ENCODE peak calls at places on chromosomes 13 and 19, in seven cellular contexts. N is lung, F is breast epithelium, C is ovary, W is A549, B is pancreas, P is ascending aorta. T is an unnamed sample.
A peak's percentile ranks its signal among the peaks of the same experiment; 100 is the strongest.

GRCh38 chr19:45917421-45918091 is 3.0 kb upstream of the NANOS2 start:
- DNase-seq in C (no peak), W (no peak), N (no peak), B (no peak), F (no peak), P (no peak), T (no peak)

GRCh38 chr13:25109341-25109740 is 13.4 kb downstream of the PABPC3 start:
- DNase-seq in W (no peak), F (no peak), C (no peak), B (no peak), N (no peak), P (no peak), T (no peak)

GRCh38 chr19:18490719-18491118 is 31.2 kb downstream of the ELL start:
- DNase-seq in N (no peak), P (no peak), F (no peak), C (no peak), B (no peak), W (no peak), T (no peak)

GRCh38 chr13:76153239-76153638 is 517.1 kb downstream of the LMO7 start:
- DNase-seq in B (no peak), C (no peak), P (no peak), W (no peak), F (no peak), N (no peak), T (no peak)

GRCh38 chr13:39232999-39233398 is 194.7 kb downstream of the NHLRC3 start:
- DNase-seq in F (no peak), B (no peak), C (no peak), P (no peak), N (no peak), W (no peak), T (no peak)

GRCh38 chr13:32334676-32335075 is 19.4 kb downstream of the BRCA2 start:
- DNase-seq in W (no peak), P (no peak), N (no peak), C (no peak), B (no peak), F (no peak), T (no peak)

GRCh38 chr19:5956728-5957127 is 21.2 kb downstream of the RANBP3 start:
- DNase-seq in P (no peak), C (no peak), N (no peak), W (no peak), F (no peak), B (no peak), T (no peak)

GRCh38 chr19:56725829-56726424 is 54.4 kb upstream of the ZNF835 start:
- DNase-seq in N (no peak), W (peak; percentile 17), P (no peak), F (no peak), B (no peak), C (no peak), T (no peak)

GRCh38 chr19:16888629-16889371 is at the start of gene F2RL3:
- DNase-seq in B (no peak), P (no peak), W (no peak), C (peak; percentile 80), F (peak; percentile 42), N (peak; percentile 59), T (no peak)

GRCh38 chr13:66076417-66076816 is 1153.7 kb downstream of the PCDH9 start:
- DNase-seq in F (no peak), N (no peak), P (no peak), B (no peak), C (no peak), W (no peak), T (no peak)

GRCh38 chr19:6220385-6221191 is 59.2 kb downstream of the MLLT1 start:
- DNase-seq in B (no peak), N (peak; percentile 60), W (no peak), C (peak; percentile 80), F (peak; percentile 72), P (no peak), T (no peak)

GRCh38 chr19:10896851-10897526 is 25.6 kb downstream of the CARM1 start:
- DNase-seq in P (no peak), F (no peak), W (peak; percentile 30), N (no peak), B (no peak), C (no peak), T (no peak)

GRCh38 chr13:38755792-38756191 is 68.9 kb downstream of the FREM2 start:
- DNase-seq in N (no peak), P (no peak), F (no peak), W (no peak), B (no peak), C (no peak), T (no peak)

GRCh38 chr19:36489920-36490415 is 607 bp upstream of the ZNF566 start:
- DNase-seq in N (no peak), W (peak; percentile 98), P (peak; percentile 84), F (peak; percentile 68), B (peak; percentile 82), C (no peak), T (peak; percentile 58)

GRCh38 chr13:98105929-98106336 is 37.0 kb upstream of the FARP1 start:
- DNase-seq in F (peak; percentile 19), C (no peak), N (peak; percentile 30), P (no peak), B (no peak), W (no peak), T (no peak)

GRCh38 chr19:1232652-1233360 is 5.0 kb downstream of the CBARP start:
- DNase-seq in N (no peak), W (no peak), P (no peak), C (peak; percentile 85), F (no peak), B (no peak), T (no peak)

GRCh38 chr19:38020331-38020730 is 113.3 kb downstream of the SIPA1L3 start:
- DNase-seq in B (no peak), F (no peak), W (no peak), N (no peak), P (no peak), C (no peak), T (no peak)

GRCh38 chr13:102913924-102914628 is 68.2 kb downstream of the ERCC5 start:
- DNase-seq in W (no peak), B (no peak), F (peak; percentile 47), N (no peak), C (no peak), P (no peak), T (no peak)

GRCh38 chr19:56720281-56720680 is 48.7 kb upstream of the ZNF835 start:
- DNase-seq in F (no peak), B (no peak), P (no peak), C (peak; percentile 53), W (no peak), N (no peak), T (no peak)

GRCh38 chr13:99686157-99686572 is 184.9 kb downstream of the TM9SF2 start:
- DNase-seq in C (no peak), F (no peak), P (no peak), W (peak; percentile 9), N (no peak), B (peak; percentile 33), T (no peak)

GRCh38 chr13:28579334-28579733 is 79.6 kb upstream of the POMP start:
- DNase-seq in W (no peak), C (no peak), F (no peak), P (no peak), N (no peak), B (no peak), T (no peak)

GRCh38 chr13:77810430-77810829 is 108.2 kb downstream of the EDNRB start:
- DNase-seq in W (peak; percentile 25), P (no peak), C (no peak), N (no peak), B (no peak), F (no peak), T (no peak)

GRCh38 chr13:76293346-76293745 is 592.9 kb downstream of the KCTD12 start:
- DNase-seq in C (no peak), N (no peak), F (no peak), B (no peak), P (no peak), W (peak; percentile 31), T (no peak)

DNA sequence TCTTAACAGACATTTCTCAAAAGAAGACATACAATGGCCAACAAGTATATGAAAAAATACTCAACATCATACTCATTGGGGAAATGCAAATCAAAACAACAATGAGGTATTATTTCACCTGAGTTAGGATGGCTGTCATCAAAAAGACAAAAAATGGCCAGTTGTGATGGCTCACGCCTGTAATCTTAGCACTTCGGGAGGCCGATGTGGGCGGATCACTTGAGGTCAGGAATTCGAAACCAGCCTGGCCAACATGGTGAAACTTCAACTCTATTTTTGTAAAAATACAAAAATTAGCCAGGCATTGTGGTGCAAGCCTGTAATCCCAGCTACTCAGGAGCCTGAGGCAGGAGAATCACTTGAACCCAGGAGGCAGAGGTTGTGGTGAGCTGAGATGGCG is 22.0 kb downstream of the CEACAM16 start:
- DNase-seq in B (no peak), W (no peak), P (no peak), F (no peak), C (no peak), N (no peak), T (no peak)
- H3K4me1 ChIP-seq in B (peaks cover 29% of the 10 kb centered on the region), W (peaks cover 87% of the 10 kb centered on the region), P (peaks cover 36% of the 10 kb centered on the region), F (no peaks in the 10 kb centered on the region), C (peaks cover 16% of the 10 kb centered on the region), N (peaks cover 26% of the 10 kb centered on the region), T (peaks cover 7% of the 10 kb centered on the region)

GRCh38 chr19:51740356-51740755 is 11.3 kb downstream of the FPR1 start:
- DNase-seq in C (no peak), F (no peak), W (no peak), B (no peak), P (no peak), N (no peak), T (no peak)

GRCh38 chr19:51739466-51740213 is 12.0 kb downstream of the FPR1 start:
- DNase-seq in F (no peak), C (no peak), B (no peak), N (no peak), W (no peak), P (no peak), T (no peak)

GRCh38 chr19:51746731-51747130 is 4.9 kb downstream of the FPR1 start:
- DNase-seq in F (no peak), P (no peak), B (no peak), N (no peak), C (no peak), W (no peak), T (no peak)

GRCh38 chr19:51742736-51743288 is 8.9 kb downstream of the FPR1 start:
- DNase-seq in C (no peak), W (no peak), F (no peak), N (no peak), P (no peak), B (no peak), T (no peak)

GRCh38 chr19:51743405-51743804 is 8.3 kb downstream of the FPR1 start:
- DNase-seq in N (no peak), W (no peak), P (no peak), C (no peak), B (no peak), F (no peak), T (no peak)
- H3K27ac ChIP-seq in N (no peak overlapping the region), W (no peak overlapping the region), P (no peak overlapping the region), C (no peak overlapping the region), B (no peak overlapping the region), F (no peak overlapping the region), T (no peak overlapping the region)

GRCh38 chr13:112605531-112605990 is 17.6 kb upstream of the TUBGCP3 start:
- DNase-seq in B (no peak), N (no peak), F (no peak), C (no peak), W (no peak), P (no peak), T (no peak)
- H3K4me1 ChIP-seq in B (peaks cover 2% of the 10 kb centered on the region), N (peaks cover 2% of the 10 kb centered on the region), F (no peaks in the 10 kb centered on the region), C (no peaks in the 10 kb centered on the region), W (no peaks in the 10 kb centered on the region), P (peaks cover 3% of the 10 kb centered on the region), T (no peaks in the 10 kb centered on the region)

DNA sequence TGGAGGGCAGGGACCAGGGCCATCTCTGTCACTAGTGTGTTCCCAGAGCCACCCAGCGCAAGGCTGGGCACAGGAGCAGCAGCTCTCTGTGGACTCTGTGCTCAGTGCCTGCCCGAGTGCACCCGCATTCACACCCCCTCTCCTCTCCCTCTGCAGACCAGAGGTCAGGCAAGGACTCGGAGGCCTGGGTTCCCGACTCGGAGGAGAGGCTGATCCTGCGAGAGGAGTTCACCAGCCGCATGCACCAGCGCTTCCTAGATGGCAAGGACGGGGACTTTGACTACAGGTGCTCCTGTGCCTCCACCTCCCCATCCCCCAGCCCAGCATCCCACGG is 10.2 kb downstream of the CCDC97 start:
- DNase-seq in B (no peak), W (no peak), F (no peak), C (no peak), N (no peak), P (no peak), T (no peak)
- H3K27ac ChIP-seq in B (no peak overlapping the region), W (no peak overlapping the region), F (no peak overlapping the region), C (no peak overlapping the region), N (no peak overlapping the region), P (no peak overlapping the region), T (no peak overlapping the region)

T was measured in effector memory CD4-positive, alpha-beta T cell.